ENCODE peak calls at places on chromosome 7, in five cellular contexts. P, A, C, T and O are unnamed samples.

GRCh38 chr7:42359946-42360345 is 122.9 kb upstream of the GLI3 start:
- DNase-seq in A (no peak), T (no peak), P (no peak), C (no peak), O (no peak)

GRCh38 chr7:139430443-139430842 is 53.0 kb downstream of the KLRG2 start:
- DNase-seq in C (no peak), A (no peak), T (no peak), P (no peak), O (no peak)

GRCh38 chr7:129923709-129924108 is 29.1 kb downstream of the UBE2H start:
- DNase-seq in P (no peak), C (no peak), A (no peak), T (peak), O (no peak)

GRCh38 chr7:149877890-149878522 is 4.2 kb downstream of the ATP6V0E2 start:
- DNase-seq in C (no peak), P (no peak), A (no peak), T (no peak), O (no peak)

GRCh38 chr7:105096306-105096705 is 82.3 kb downstream of the KMT2E start:
- DNase-seq in C (no peak), T (no peak), P (no peak), A (no peak), O (no peak)

GRCh38 chr7:155429651-155430050 is 28.3 kb upstream of the EN2 start:
- DNase-seq in T (no peak), A (no peak), C (no peak), P (no peak), O (no peak)

GRCh38 chr7:50369408-50370026 is 65.0 kb downstream of the IKZF1 start:
- DNase-seq in T (peak), P (peak), A (peak), C (peak), O (peak)

GRCh38 chr7:27942711-27943110 is 202.7 kb downstream of the TAX1BP1 start:
- DNase-seq in T (no peak), A (no peak), C (no peak), P (no peak), O (no peak)

GRCh38 chr7:105759670-105760548 is 116.5 kb downstream of the ATXN7L1 start:
- DNase-seq in C (peak), P (peak), A (peak), T (no peak), O (peak)

GRCh38 chr7:42082144-42082543 is 154.9 kb downstream of the GLI3 start:
- DNase-seq in A (no peak), T (no peak), P (no peak), C (no peak), O (no peak)

GRCh38 chr7:77348371-77348813 is 67.8 kb downstream of the GSAP start:
- DNase-seq in A (no peak), P (no peak), C (peak), T (no peak), O (no peak)

GRCh38 chr7:73977626-73978618 is 50.1 kb upstream of the ELN start:
- DNase-seq in C (peak), A (no peak), T (no peak), P (peak), O (no peak)

GRCh38 chr7:82382276-82382675 is 61.3 kb downstream of the CACNA2D1 start:
- DNase-seq in A (no peak), P (no peak), T (no peak), C (no peak), O (no peak)

GRCh38 chr7:128860158-128861073 is 2.2 kb upstream of the ATP6V1F start:
- DNase-seq in A (peak), C (no peak), P (no peak), T (no peak), O (no peak)

GRCh38 chr7:14377646-14378266 is 388.3 kb upstream of the ETV1 start:
- DNase-seq in A (no peak), T (no peak), P (no peak), C (no peak), O (no peak)

GRCh38 chr7:46864711-46865110 is 717.2 kb downstream of the TNS3 start:
- DNase-seq in P (no peak), A (no peak), T (no peak), C (no peak), O (no peak)

GRCh38 chr7:24419070-24419469 is 135.1 kb downstream of the NPY start:
- DNase-seq in T (no peak), P (no peak), C (peak), A (peak), O (peak)

GRCh38 chr7:6218324-6218723 is 54.1 kb downstream of the CYTH3 start:
- DNase-seq in T (no peak), P (no peak), A (no peak), C (no peak), O (no peak)

GRCh38 chr7:114255404-114255841 is 159.2 kb upstream of the FOXP2 start:
- DNase-seq in A (no peak), T (no peak), C (no peak), P (no peak), O (no peak)

GRCh38 chr7:158020706-158021095 is 566.9 kb downstream of the PTPRN2 start:
- DNase-seq in A (no peak), T (no peak), C (no peak), P (no peak), O (no peak)

GRCh38 chr7:111833461-111833860 is 271.2 kb upstream of the IMMP2L start:
- DNase-seq in T (no peak), P (no peak), A (no peak), C (no peak), O (no peak)

GRCh38 chr7:85074-85945 is 107.1 kb upstream of the FAM20C start:
- DNase-seq in T (no peak), A (no peak), P (no peak), C (no peak), O (no peak)

GRCh38 chr7:16754869-16755317 is 1.3 kb downstream of the TSPAN13 start:
- DNase-seq in P (no peak), A (no peak), T (no peak), C (no peak), O (no peak)

GRCh38 chr7:57375783-57376182 is 74.2 kb upstream of the ZNF716 start:
- DNase-seq in P (no peak), C (no peak), T (no peak), A (no peak), O (no peak)

GRCh38 chr7:130669051-130669700 is 628 bp upstream of the COPG2 start:
- DNase-seq in A (no peak), C (no peak), T (no peak), P (no peak), O (no peak)

GRCh38 chr7:76049295-76049694 is 1.4 kb downstream of the MDH2 start:
- DNase-seq in A (no peak), T (no peak), P (no peak), C (no peak), O (no peak)

GRCh38 chr7:127486654-127487053 is 94.1 kb upstream of the ZNF800 start:
- DNase-seq in C (no peak), T (no peak), P (no peak), A (no peak), O (no peak)

GRCh38 chr7:134343136-134343535 is 26.4 kb upstream of the SLC35B4 start:
- DNase-seq in P (no peak), T (no peak), A (no peak), C (no peak), O (no peak)
- TF ChIP-seq FOXM1 in P (no peak), T (no peak), A (no peak), C (no peak), O (no peak)

DNA sequence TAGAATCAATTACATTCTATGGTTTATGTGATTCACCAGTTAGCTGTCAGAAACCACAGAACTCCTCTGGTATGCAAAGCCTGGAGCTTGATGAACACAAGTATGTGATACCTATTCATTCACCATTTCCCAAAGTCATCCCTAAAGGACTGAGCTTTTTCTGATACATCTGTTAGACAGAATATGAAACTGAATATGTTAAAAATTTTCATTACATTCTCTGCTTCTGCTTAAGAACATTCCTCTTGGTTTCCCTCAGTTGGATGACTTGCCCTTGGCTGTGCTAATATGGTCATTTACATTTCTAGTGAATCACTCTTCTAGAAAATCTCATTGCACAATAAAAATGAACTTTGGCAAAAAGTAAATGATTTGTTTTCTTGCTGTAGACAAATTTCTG is 10.8 kb upstream of the PON1 start:
- DNase-seq in A (no peak), C (no peak), P (no peak), T (no peak), O (no peak)
- TF ChIP-seq FOXM1 in A (no peak), C (no peak), P (no peak), T (no peak), O (no peak)

GRCh38 chr7:22920664-22921063 is 93.3 kb downstream of the HYCC1 start:
- DNase-seq in A (no peak), P (no peak), C (no peak), T (no peak), O (no peak)
- TF ChIP-seq FOXM1 in A (no peak), P (no peak), C (no peak), T (no peak), O (no peak)

DNA sequence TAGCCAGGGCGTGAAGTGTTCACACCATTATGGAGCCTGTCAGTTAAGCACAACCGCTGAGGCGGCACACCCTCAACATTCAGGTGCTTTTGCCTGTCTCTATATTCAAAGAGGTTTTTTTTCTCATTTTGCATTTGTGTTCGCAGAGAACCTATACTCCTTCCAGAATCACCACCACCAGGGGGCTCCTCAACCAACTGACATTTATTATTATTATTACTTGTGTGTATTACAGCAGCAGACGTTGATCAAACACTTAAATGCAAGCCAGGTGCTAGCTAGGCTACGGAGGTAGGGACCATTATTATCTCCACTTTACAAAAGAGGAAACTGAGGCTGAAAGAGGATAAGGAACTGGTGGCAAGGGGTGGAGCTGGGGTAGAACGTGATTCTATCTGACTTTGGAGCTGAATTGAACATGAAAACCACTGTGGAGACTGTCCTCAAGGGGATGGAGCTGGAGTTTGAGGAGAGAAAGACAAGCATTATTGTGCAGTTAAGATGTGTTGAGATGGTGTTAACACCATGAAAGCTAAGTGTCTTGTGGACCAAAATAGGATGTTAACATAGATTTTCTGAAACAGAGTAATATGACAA is 133.8 kb upstream of the PLXNA4 start:
- DNase-seq in C (no peak), P (peak), A (peak), T (no peak), O (peak)
- TF ChIP-seq FOXM1 in C (no peak), P (no peak), A (no peak), T (no peak), O (no peak)

GRCh38 chr7:142459557-142459963 is 201.7 kb upstream of the PRSS58 start:
- DNase-seq in T (no peak), A (peak), P (peak), C (peak), O (peak)
- TF ChIP-seq FOXM1 in T (no peak), A (no peak), P (no peak), C (no peak), O (no peak)

DNA sequence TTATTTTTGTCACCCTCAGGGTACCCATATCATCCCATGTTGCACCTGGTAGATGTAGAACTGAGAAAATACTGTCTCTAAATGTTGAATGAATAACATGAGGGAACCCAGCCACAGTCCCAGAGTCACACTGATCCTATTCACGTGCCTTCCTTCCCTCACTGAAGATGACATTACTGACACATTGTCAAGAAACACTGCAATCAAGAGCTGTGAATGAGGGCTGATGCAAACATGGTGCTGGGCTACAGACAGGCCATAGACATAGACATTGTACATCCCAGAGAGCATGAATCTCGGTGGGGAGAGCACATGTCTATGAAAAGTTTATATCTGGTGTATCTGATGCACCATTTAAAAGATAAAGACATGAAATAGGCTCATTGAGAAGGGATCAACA is 9.8 kb downstream of the SLC13A4 start:
- DNase-seq in P (no peak), T (no peak), C (no peak), A (no peak), O (no peak)
- TF ChIP-seq FOXM1 in P (no peak), T (no peak), C (no peak), A (no peak), O (no peak)

DNA sequence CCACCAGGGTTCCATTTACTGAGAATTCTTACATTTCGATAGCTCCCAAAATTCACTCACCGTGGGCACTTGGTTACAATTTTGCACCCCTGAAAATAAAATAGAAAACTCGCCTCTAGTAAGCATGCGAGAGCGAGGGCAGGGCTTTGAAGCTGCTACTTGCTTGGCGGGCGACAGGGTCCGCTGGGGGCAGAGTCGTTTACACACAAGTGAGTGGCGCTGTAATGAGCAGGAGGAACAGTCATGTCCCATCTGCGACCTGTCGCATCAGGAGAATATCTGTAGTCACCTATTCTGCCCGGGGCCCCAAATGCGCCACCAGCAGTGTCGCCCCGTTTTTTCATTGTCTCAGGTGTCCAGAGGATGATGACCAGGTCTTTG is 1.2 kb upstream of the MEOX2 start:
- DNase-seq in P (no peak), T (no peak), C (peak), A (no peak), O (no peak)
- TF ChIP-seq FOXM1 in P (no peak), T (no peak), C (no peak), A (no peak), O (no peak)

DNA sequence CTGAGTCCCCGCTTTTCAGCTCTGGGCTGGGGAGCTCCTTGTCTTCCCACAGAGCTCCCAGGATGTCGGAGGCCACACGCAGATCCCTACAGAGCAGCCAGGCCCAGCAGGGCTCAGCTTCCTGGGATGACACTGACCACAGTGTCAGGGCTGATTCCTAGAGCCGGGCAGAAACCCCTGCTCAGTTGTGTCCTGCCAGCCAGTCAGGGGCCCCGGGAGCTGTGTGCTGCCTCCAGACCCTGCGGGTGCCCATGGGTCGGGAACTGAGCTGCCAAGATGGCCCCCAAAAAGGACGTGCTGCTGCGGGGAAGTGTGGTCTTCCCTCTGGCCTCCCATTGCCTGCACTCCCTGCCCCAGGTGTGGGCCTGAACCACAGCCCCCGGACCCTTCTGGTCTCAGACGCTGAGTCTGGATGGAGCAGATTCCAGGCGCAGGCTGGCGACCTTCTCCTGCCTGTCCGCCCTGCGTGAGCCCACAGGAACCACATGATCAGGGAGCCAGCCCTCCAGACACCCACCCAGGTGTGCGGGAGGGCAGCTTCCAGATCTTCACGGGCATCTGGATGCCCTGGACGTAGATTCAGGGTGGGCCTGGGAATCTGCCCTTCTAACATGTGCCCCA is 217.4 kb downstream of the MAD1L1 start:
- DNase-seq in T (no peak), P (no peak), C (peak), A (no peak), O (no peak)
- TF ChIP-seq FOXM1 in T (no peak), P (no peak), C (no peak), A (no peak), O (no peak)

GRCh38 chr7:80785961-80786360 is 132.9 kb downstream of the SEMA3C start:
- DNase-seq in P (no peak), A (no peak), T (no peak), C (no peak), O (no peak)
- TF ChIP-seq FOXM1 in P (no peak), A (no peak), T (no peak), C (peak), O (no peak)